ENCODE peak calls at places on chromosomes 11 and 22, in four cellular contexts. One of them, this sample, is unnamed.

GRCh38 chr11:76242004-76242779 is 35.9 kb upstream of the WNT11 start:
- DNase-seq in body of pancreas: no peak
- DNase-seq in stimulated activated CD4-positive, alpha-beta T cell treated with anti-CD3 and anti-CD28 coated beads, Interleukin-12 subunit alpha, Interleukin-12 subunit beta, amount 100 ng/mL, for 48 hours: no peak
- DNase-seq in dermis microvascular lymphatic vessel endothelial cell: no peak
- DNase-seq in this sample: no peak

GRCh38 chr11:102551188-102551781 is 20.7 kb upstream of the MMP7 start:
- DNase-seq in stimulated activated CD4-positive, alpha-beta T cell treated with anti-CD3 and anti-CD28 coated beads, Interleukin-12 subunit alpha, Interleukin-12 subunit beta, amount 100 ng/mL, for 48 hours: no peak
- DNase-seq in dermis microvascular lymphatic vessel endothelial cell: no peak
- DNase-seq in body of pancreas: no peak
- DNase-seq in this sample: no peak

GRCh38 chr11:61554172-61554988 is 26.5 kb downstream of the SYT7 start:
- DNase-seq in body of pancreas: no peak
- DNase-seq in dermis microvascular lymphatic vessel endothelial cell: no peak
- DNase-seq in stimulated activated CD4-positive, alpha-beta T cell treated with anti-CD3 and anti-CD28 coated beads, Interleukin-12 subunit alpha, Interleukin-12 subunit beta, amount 100 ng/mL, for 48 hours: no peak
- DNase-seq in this sample: no peak

GRCh38 chr22:45504703-45505341 is 2.1 kb downstream of the FBLN1 start:
- DNase-seq in dermis microvascular lymphatic vessel endothelial cell: no peak
- DNase-seq in body of pancreas: peak; percentile 17
- DNase-seq in stimulated activated CD4-positive, alpha-beta T cell treated with anti-CD3 and anti-CD28 coated beads, Interleukin-12 subunit alpha, Interleukin-12 subunit beta, amount 100 ng/mL, for 48 hours: no peak
- DNase-seq in this sample: no peak

GRCh38 chr11:66317766-66318575 is 1.1 kb upstream of the CD248 start:
- DNase-seq in stimulated activated CD4-positive, alpha-beta T cell treated with anti-CD3 and anti-CD28 coated beads, Interleukin-12 subunit alpha, Interleukin-12 subunit beta, amount 100 ng/mL, for 48 hours: no peak
- DNase-seq in body of pancreas: peak; percentile 42
- DNase-seq in dermis microvascular lymphatic vessel endothelial cell: no peak
- DNase-seq in this sample: no peak

GRCh38 chr22:28051787-28052356 is 132.8 kb upstream of the PITPNB start:
- DNase-seq in body of pancreas: peak; percentile 83
- DNase-seq in dermis microvascular lymphatic vessel endothelial cell: peak; percentile 45
- DNase-seq in stimulated activated CD4-positive, alpha-beta T cell treated with anti-CD3 and anti-CD28 coated beads, Interleukin-12 subunit alpha, Interleukin-12 subunit beta, amount 100 ng/mL, for 48 hours: peak; percentile 15
- DNase-seq in this sample: no peak

GRCh38 chr11:20342347-20343279 is 20.9 kb upstream of the HTATIP2 start:
- DNase-seq in stimulated activated CD4-positive, alpha-beta T cell treated with anti-CD3 and anti-CD28 coated beads, Interleukin-12 subunit alpha, Interleukin-12 subunit beta, amount 100 ng/mL, for 48 hours: no peak
- DNase-seq in body of pancreas: no peak
- DNase-seq in dermis microvascular lymphatic vessel endothelial cell: no peak
- DNase-seq in this sample: no peak

GRCh38 chr11:57154718-57155117 is 27.0 kb upstream of the LRRC55 start:
- DNase-seq in dermis microvascular lymphatic vessel endothelial cell: no peak
- DNase-seq in stimulated activated CD4-positive, alpha-beta T cell treated with anti-CD3 and anti-CD28 coated beads, Interleukin-12 subunit alpha, Interleukin-12 subunit beta, amount 100 ng/mL, for 48 hours: no peak
- DNase-seq in body of pancreas: no peak
- DNase-seq in this sample: no peak

GRCh38 chr11:31958086-31958735 is 132.7 kb upstream of the RCN1 start:
- DNase-seq in body of pancreas: peak; percentile 70
- DNase-seq in dermis microvascular lymphatic vessel endothelial cell: peak; percentile 9
- DNase-seq in stimulated activated CD4-positive, alpha-beta T cell treated with anti-CD3 and anti-CD28 coated beads, Interleukin-12 subunit alpha, Interleukin-12 subunit beta, amount 100 ng/mL, for 48 hours: peak; percentile 60
- DNase-seq in this sample: peak; percentile 14

GRCh38 chr11:65476632-65477270 is 22.1 kb upstream of the MALAT1 start:
- DNase-seq in stimulated activated CD4-positive, alpha-beta T cell treated with anti-CD3 and anti-CD28 coated beads, Interleukin-12 subunit alpha, Interleukin-12 subunit beta, amount 100 ng/mL, for 48 hours: no peak
- DNase-seq in body of pancreas: peak; percentile 45
- DNase-seq in dermis microvascular lymphatic vessel endothelial cell: no peak
- DNase-seq in this sample: no peak

GRCh38 chr11:125494987-125495725 is 909 bp downstream of the FEZ1 start:
- DNase-seq in dermis microvascular lymphatic vessel endothelial cell: no peak
- DNase-seq in body of pancreas: peak; percentile 23
- DNase-seq in stimulated activated CD4-positive, alpha-beta T cell treated with anti-CD3 and anti-CD28 coated beads, Interleukin-12 subunit alpha, Interleukin-12 subunit beta, amount 100 ng/mL, for 48 hours: no peak
- DNase-seq in this sample: no peak

GRCh38 chr11:12223771-12224536 is 113.6 kb downstream of the MICAL2 start:
- DNase-seq in body of pancreas: no peak
- DNase-seq in dermis microvascular lymphatic vessel endothelial cell: no peak
- DNase-seq in stimulated activated CD4-positive, alpha-beta T cell treated with anti-CD3 and anti-CD28 coated beads, Interleukin-12 subunit alpha, Interleukin-12 subunit beta, amount 100 ng/mL, for 48 hours: no peak
- DNase-seq in this sample: no peak

GRCh38 chr11:87351671-87352070 is 313.9 kb downstream of the TMEM135 start:
- DNase-seq in dermis microvascular lymphatic vessel endothelial cell: no peak
- DNase-seq in stimulated activated CD4-positive, alpha-beta T cell treated with anti-CD3 and anti-CD28 coated beads, Interleukin-12 subunit alpha, Interleukin-12 subunit beta, amount 100 ng/mL, for 48 hours: no peak
- DNase-seq in body of pancreas: no peak
- DNase-seq in this sample: no peak